ENCODE peak calls at places on chromosomes 7 and 10, in six cellular contexts. H is A549, W is H1, B is HCT116, Z is fibroblast of lung, C is mammary epithelial cell. I is an unnamed sample.
A peak's percentile ranks its signal among the peaks of the same experiment; 100 is the strongest.

GRCh38 chr7:139683137-139683871 is 94.5 kb downstream of the HIPK2 start:
- DNase-seq in Z (peak; percentile 33), H (no peak), C (peak; percentile 52), W (no peak), B (no peak), I (peak; percentile 58)

GRCh38 chr7:106862317-106863183 is 2.5 kb upstream of the PIK3CG start:
- DNase-seq in Z (peak; percentile 25), B (no peak), H (no peak), W (no peak), C (no peak), I (peak; percentile 43)

GRCh38 chr7:132789281-132789680 is 213.0 kb upstream of the PLXNA4 start:
- DNase-seq in Z (no peak), H (no peak), C (no peak), W (no peak), B (no peak), I (no peak)

GRCh38 chr7:101728888-101729883 is 88.2 kb upstream of the CUX1 start:
- DNase-seq in C (no peak), H (no peak), W (no peak), Z (peak; percentile 93), B (peak; percentile 93), I (peak; percentile 97)

GRCh38 chr10:34966440-34966839 is 123.7 kb downstream of the CUL2 start:
- DNase-seq in H (no peak), Z (peak; percentile 44), C (no peak), W (no peak), B (no peak), I (peak; percentile 59)

GRCh38 chr10:123558651-123559050 is 107.5 kb upstream of the GPR26 start:
- DNase-seq in C (no peak), Z (no peak), H (no peak), B (no peak), W (no peak), I (no peak)

GRCh38 chr10:131842351-131843088 is 58.3 kb upstream of the PPP2R2D start:
- DNase-seq in H (no peak), W (no peak), B (no peak), Z (no peak), C (no peak), I (no peak)

GRCh38 chr10:70711177-70711576 is 38.9 kb downstream of the ADAMTS14 start:
- DNase-seq in H (no peak), W (no peak), Z (no peak), C (no peak), B (no peak), I (no peak)

GRCh38 chr7:29254663-29255062 is 60.1 kb downstream of the CHN2 start:
- DNase-seq in B (no peak), C (no peak), H (no peak), W (no peak), Z (no peak), I (peak; percentile 13)

GRCh38 chr7:55132890-55133551 is 114.2 kb downstream of the EGFR start:
- DNase-seq in B (peak; percentile 97), Z (peak; percentile 98), W (no peak), H (peak; percentile 88), C (peak; percentile 100), I (peak; percentile 99)

GRCh38 chr10:4812041-4812440 is 14.0 kb upstream of the AKR1E2 start:
- DNase-seq in W (no peak), Z (peak; percentile 11), C (no peak), H (no peak), B (no peak), I (peak; percentile 27)

GRCh38 chr7:17706734-17707133 is 233.6 kb downstream of the SNX13 start:
- DNase-seq in Z (peak; percentile 85), H (peak; percentile 49), W (no peak), C (peak; percentile 65), B (peak; percentile 65), I (peak; percentile 78)

GRCh38 chr10:107553470-107553869 is 389.0 kb upstream of the SORCS1 start:
- DNase-seq in C (no peak), W (no peak), Z (peak; percentile 1), B (no peak), H (no peak), I (peak; percentile 72)

DNA sequence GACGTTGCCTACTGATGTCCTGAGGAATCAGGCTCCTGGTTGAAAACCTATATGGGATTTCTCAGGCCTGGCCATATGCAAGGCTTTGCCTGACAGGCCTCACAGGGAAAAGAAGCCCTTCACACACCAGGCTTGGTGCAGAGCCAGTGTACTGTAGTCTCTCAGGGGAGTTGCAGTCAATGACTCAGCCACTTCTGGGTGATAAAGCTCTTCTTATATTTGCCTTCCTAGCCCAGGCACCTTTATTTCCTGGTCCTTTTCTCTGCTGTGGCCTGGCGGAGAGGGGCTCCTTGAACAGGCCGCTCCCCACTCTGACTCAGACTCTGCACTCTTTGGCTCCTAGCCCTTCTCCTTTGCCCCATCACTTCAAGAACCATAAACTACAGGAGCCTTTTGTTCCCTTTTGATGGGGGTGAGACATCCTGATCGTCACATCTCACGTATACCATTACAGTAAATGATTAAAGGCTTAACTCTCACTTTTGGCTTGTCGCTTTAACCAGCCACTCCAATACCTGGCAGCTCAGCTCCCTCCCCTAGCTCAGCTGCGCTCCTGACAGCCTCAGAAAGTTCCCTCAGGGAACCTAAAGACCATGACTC is 33.5 kb downstream of the DPY19L1 start:
- DNase-seq in H (peak; percentile 83), Z (peak; percentile 85), B (peak; percentile 99), W (no peak), C (peak; percentile 88), I (peak; percentile 88)
- H3K4me3 ChIP-seq in H (no peak overlapping the region), Z (no peak overlapping the region), B (peak overlapping the region; percentile 33), W (no peak overlapping the region), C (no peak overlapping the region), I (no peak overlapping the region)

GRCh38 chr7:256981-257646 is 32.9 kb upstream of the FOXL3 start:
- DNase-seq in Z (no peak), W (no peak), C (no peak), B (no peak), H (no peak), I (no peak)

GRCh38 chr7:255038-255435 is 34.9 kb upstream of the FOXL3 start:
- DNase-seq in H (no peak), W (no peak), B (no peak), Z (no peak), C (no peak), I (no peak)

GRCh38 chr7:257647-257992 is 32.4 kb upstream of the FOXL3 start:
- DNase-seq in H (no peak), Z (no peak), W (no peak), B (no peak), C (no peak), I (no peak)

GRCh38 chr7:255721-256361 is 34.1 kb upstream of the FOXL3 start:
- DNase-seq in B (no peak), W (no peak), Z (no peak), H (no peak), C (no peak), I (no peak)

DNA sequence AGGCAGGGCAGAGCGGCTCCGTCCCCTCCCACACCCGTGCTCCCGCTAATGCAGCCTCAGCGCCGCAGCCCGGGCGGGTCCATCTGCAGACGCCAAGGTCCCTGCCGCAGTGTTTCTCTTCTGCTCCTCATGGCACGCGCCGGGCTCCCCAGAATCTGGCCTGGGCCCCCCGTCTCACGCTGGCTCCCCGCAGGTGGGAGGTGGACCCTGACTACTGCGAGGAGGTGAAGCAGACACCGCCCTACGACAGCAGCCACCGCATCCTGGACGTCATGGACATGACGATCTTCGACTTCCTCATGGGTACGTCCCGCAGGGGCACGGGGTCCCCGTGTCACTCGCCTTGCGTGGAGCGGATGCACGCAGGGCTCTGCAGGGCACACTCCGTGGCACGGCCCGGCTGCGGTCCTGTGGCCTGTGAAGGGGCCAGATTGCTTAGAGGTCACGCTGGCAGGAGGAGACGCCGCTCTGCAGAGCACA is 33.5 kb upstream of the FOXL3 start:
- DNase-seq in H (no peak), B (no peak), W (no peak), Z (no peak), C (no peak), I (no peak)
- H3K9me3 ChIP-seq in H (peaks cover 51% of the 10 kb centered on the region), B (peaks cover 7% of the 10 kb centered on the region), W (peaks cover 90% of the 10 kb centered on the region), Z (no peaks in the 10 kb centered on the region), C (peaks cover 8% of the 10 kb centered on the region), I (no peaks in the 10 kb centered on the region)

GRCh38 chr7:47712416-47712815 is 130.5 kb upstream of the TNS3 start:
- DNase-seq in C (no peak), Z (no peak), B (no peak), W (no peak), H (no peak), I (no peak)

GRCh38 chr7:47715631-47716068 is 133.7 kb upstream of the TNS3 start:
- DNase-seq in C (no peak), Z (no peak), H (no peak), B (no peak), W (no peak), I (no peak)

GRCh38 chr7:47711776-47712175 is 129.9 kb upstream of the TNS3 start:
- DNase-seq in Z (no peak), W (no peak), B (no peak), C (no peak), H (no peak), I (no peak)

GRCh38 chr7:47713595-47713994 is 131.7 kb upstream of the TNS3 start:
- DNase-seq in H (no peak), C (no peak), W (no peak), B (no peak), Z (no peak), I (no peak)

GRCh38 chr7:47714669-47715607 is 133.0 kb upstream of the TNS3 start:
- DNase-seq in B (no peak), Z (no peak), W (no peak), H (no peak), C (no peak), I (no peak)
- H3K27ac ChIP-seq in B (no peak overlapping the region), Z (no peak overlapping the region), W (no peak overlapping the region), H (no peak overlapping the region), C (no peak overlapping the region), I (no peak overlapping the region)

GRCh38 chr10:24597961-24598360 is 125.7 kb downstream of the ARHGAP21 start:
- DNase-seq in Z (no peak), B (no peak), H (no peak), C (no peak), W (no peak), I (no peak)

GRCh38 chr10:24597426-24597825 is 126.3 kb downstream of the ARHGAP21 start:
- DNase-seq in C (no peak), W (no peak), H (no peak), B (no peak), Z (no peak), I (no peak)

GRCh38 chr10:24590697-24591457 is 132.8 kb downstream of the ARHGAP21 start:
- DNase-seq in C (no peak), Z (no peak), H (no peak), B (no peak), W (no peak), I (no peak)

GRCh38 chr10:24596531-24596930 is 127.2 kb downstream of the ARHGAP21 start:
- DNase-seq in C (no peak), Z (no peak), B (no peak), W (no peak), H (no peak), I (no peak)
- H3K4me3 ChIP-seq in C (no peak overlapping the region), Z (no peak overlapping the region), B (no peak overlapping the region), W (no peak overlapping the region), H (no peak overlapping the region), I (no peak overlapping the region)

I was measured in GM23248.